ENCODE peak calls at places on chromosomes 3 and 15, in ten cellular contexts. A is PC-9, B is germinal center, T is NCI-H1694, H is DMS153, O is HT1080, M is A549, X is LHCN-M2, G is HCT116, P is T-helper 22 cell. Q is an unnamed sample.

GRCh38 chr3:117035785-117036184 is 326.2 kb downstream of the TUSC7 start:
- DNase-seq in P (no peak), H (no peak), A (no peak), X (peak; percentile 15), B (no peak), T (no peak), M (no peak), G (no peak), O (no peak), Q (no peak)

GRCh38 chr3:31762016-31762764 is 218.9 kb downstream of the OSBPL10 start:
- DNase-seq in H (no peak), T (no peak), O (no peak), G (no peak), B (no peak), X (no peak), M (no peak), P (no peak), A (no peak), Q (no peak)

GRCh38 chr15:71791975-71792374 is 18.4 kb upstream of the NR2E3 start:
- DNase-seq in H (no peak), A (no peak), T (no peak), M (no peak), P (no peak), X (no peak), O (no peak), G (no peak), B (no peak), Q (no peak)

GRCh38 chr3:51024121-51024520 is 349.4 kb downstream of the DOCK3 start:
- DNase-seq in P (no peak), G (no peak), B (no peak), M (no peak), X (no peak), T (no peak), H (no peak), O (no peak), A (no peak), Q (no peak)

GRCh38 chr3:67000006-67000405 is 1.9 kb downstream of the KBTBD8 start:
- DNase-seq in M (no peak), T (no peak), X (peak; percentile 44), P (no peak), B (peak; percentile 63), O (peak; percentile 78), H (no peak), A (no peak), G (no peak), Q (peak; percentile 73)

GRCh38 chr3:119664850-119665379 is 4.5 kb upstream of the POPDC2 start:
- DNase-seq in T (no peak), H (no peak), A (no peak), M (peak; percentile 21), G (no peak), P (no peak), B (no peak), X (no peak), O (peak; percentile 73), Q (no peak)

GRCh38 chr3:186849392-186849975 is 7.0 kb downstream of the ADIPOQ start:
- DNase-seq in H (peak; percentile 28), G (peak; percentile 35), X (peak; percentile 32), P (no peak), B (peak; percentile 68), M (peak; percentile 42), T (no peak), A (peak; percentile 52), O (peak; percentile 74), Q (peak; percentile 70)

GRCh38 chr3:54654776-54655175 is 273.1 kb downstream of the LRTM1 start:
- DNase-seq in G (no peak), T (no peak), A (no peak), H (no peak), B (no peak), O (no peak), X (no peak), P (no peak), M (no peak), Q (no peak)

GRCh38 chr15:100783296-100783695 is 96.3 kb upstream of the ALDH1A3 start:
- DNase-seq in P (no peak), B (no peak), M (no peak), O (no peak), G (no peak), H (no peak), A (no peak), X (no peak), T (no peak), Q (no peak)

GRCh38 chr3:189714991-189715961 is 84.1 kb downstream of the TP63 start:
- DNase-seq in H (no peak), T (no peak), G (no peak), M (no peak), X (peak; percentile 57), O (peak; percentile 70), P (no peak), A (no peak), B (no peak), Q (no peak)